ENCODE peak calls at places on chromosomes 6 and 20, in six cellular contexts. One of them, this sample, is unnamed.

GRCh38 chr20:50873518-50873959 is 57.7 kb downstream of the ADNP start:
- DNase-seq in left ventricle myocardium superior: no peak
- DNase-seq in stimulated activated CD4-positive, alpha-beta T cell treated with anti-CD3 and anti-CD28 coated beads, Interleukin-4, amount 100 ng/mL, for 4 hours: no peak
- DNase-seq in dermis microvascular lymphatic vessel endothelial cell: no peak
- DNase-seq in activated T-cell treated with anti-CD3 and anti-CD28 coated beads for 1 hour: no peak
- DNase-seq in CD8-positive, alpha-beta T cell: no peak
- DNase-seq in this sample: no peak

GRCh38 chr6:160036331-160036695 is 67.4 kb downstream of the IGF2R start:
- DNase-seq in left ventricle myocardium superior: peak; percentile 46
- DNase-seq in stimulated activated CD4-positive, alpha-beta T cell treated with anti-CD3 and anti-CD28 coated beads, Interleukin-4, amount 100 ng/mL, for 4 hours: no peak
- DNase-seq in dermis microvascular lymphatic vessel endothelial cell: no peak
- DNase-seq in activated T-cell treated with anti-CD3 and anti-CD28 coated beads for 1 hour: no peak
- DNase-seq in CD8-positive, alpha-beta T cell: no peak
- DNase-seq in this sample: no peak

GRCh38 chr6:144675231-144675861 is 390.2 kb downstream of the UTRN start:
- DNase-seq in left ventricle myocardium superior: no peak
- DNase-seq in stimulated activated CD4-positive, alpha-beta T cell treated with anti-CD3 and anti-CD28 coated beads, Interleukin-4, amount 100 ng/mL, for 4 hours: no peak
- DNase-seq in dermis microvascular lymphatic vessel endothelial cell: no peak
- DNase-seq in activated T-cell treated with anti-CD3 and anti-CD28 coated beads for 1 hour: no peak
- DNase-seq in CD8-positive, alpha-beta T cell: no peak
- DNase-seq in this sample: no peak

GRCh38 chr6:170152989-170153388 is 137.9 kb downstream of the DLL1 start:
- DNase-seq in left ventricle myocardium superior: peak; percentile 71
- DNase-seq in stimulated activated CD4-positive, alpha-beta T cell treated with anti-CD3 and anti-CD28 coated beads, Interleukin-4, amount 100 ng/mL, for 4 hours: peak; percentile 23
- DNase-seq in dermis microvascular lymphatic vessel endothelial cell: peak; percentile 27
- DNase-seq in activated T-cell treated with anti-CD3 and anti-CD28 coated beads for 1 hour: no peak
- DNase-seq in CD8-positive, alpha-beta T cell: no peak
- DNase-seq in this sample: no peak

GRCh38 chr6:167689751-167690150 is 137.0 kb upstream of the AFDN start:
- DNase-seq in left ventricle myocardium superior: no peak
- DNase-seq in stimulated activated CD4-positive, alpha-beta T cell treated with anti-CD3 and anti-CD28 coated beads, Interleukin-4, amount 100 ng/mL, for 4 hours: no peak
- DNase-seq in dermis microvascular lymphatic vessel endothelial cell: no peak
- DNase-seq in activated T-cell treated with anti-CD3 and anti-CD28 coated beads for 1 hour: no peak
- DNase-seq in CD8-positive, alpha-beta T cell: no peak
- DNase-seq in this sample: no peak

GRCh38 chr20:63567382-63568169 is 6.5 kb downstream of the HELZ2 start:
- DNase-seq in left ventricle myocardium superior: peak; percentile 64
- DNase-seq in stimulated activated CD4-positive, alpha-beta T cell treated with anti-CD3 and anti-CD28 coated beads, Interleukin-4, amount 100 ng/mL, for 4 hours: no peak
- DNase-seq in dermis microvascular lymphatic vessel endothelial cell: no peak
- DNase-seq in activated T-cell treated with anti-CD3 and anti-CD28 coated beads for 1 hour: no peak
- DNase-seq in CD8-positive, alpha-beta T cell: peak; percentile 34
- DNase-seq in this sample: no peak

GRCh38 chr20:325889-326644 is 715 bp downstream of the SOX12 start:
- DNase-seq in left ventricle myocardium superior: peak; percentile 84
- DNase-seq in stimulated activated CD4-positive, alpha-beta T cell treated with anti-CD3 and anti-CD28 coated beads, Interleukin-4, amount 100 ng/mL, for 4 hours: peak; percentile 32
- DNase-seq in dermis microvascular lymphatic vessel endothelial cell: no peak
- DNase-seq in activated T-cell treated with anti-CD3 and anti-CD28 coated beads for 1 hour: no peak
- DNase-seq in CD8-positive, alpha-beta T cell: no peak
- DNase-seq in this sample: no peak

GRCh38 chr6:35168461-35168861 is 27.3 kb upstream of the TCP11 start:
- DNase-seq in left ventricle myocardium superior: no peak
- DNase-seq in stimulated activated CD4-positive, alpha-beta T cell treated with anti-CD3 and anti-CD28 coated beads, Interleukin-4, amount 100 ng/mL, for 4 hours: no peak
- DNase-seq in dermis microvascular lymphatic vessel endothelial cell: no peak
- DNase-seq in activated T-cell treated with anti-CD3 and anti-CD28 coated beads for 1 hour: no peak
- DNase-seq in CD8-positive, alpha-beta T cell: no peak
- DNase-seq in this sample: no peak

GRCh38 chr6:48318670-48319069 is 207.7 kb upstream of the PTCHD4 start:
- DNase-seq in left ventricle myocardium superior: no peak
- DNase-seq in stimulated activated CD4-positive, alpha-beta T cell treated with anti-CD3 and anti-CD28 coated beads, Interleukin-4, amount 100 ng/mL, for 4 hours: no peak
- DNase-seq in dermis microvascular lymphatic vessel endothelial cell: no peak
- DNase-seq in activated T-cell treated with anti-CD3 and anti-CD28 coated beads for 1 hour: no peak
- DNase-seq in CD8-positive, alpha-beta T cell: no peak
- DNase-seq in this sample: no peak

GRCh38 chr6:122869437-122870024 is 80.5 kb downstream of the SMPDL3A start:
- DNase-seq in left ventricle myocardium superior: no peak
- DNase-seq in stimulated activated CD4-positive, alpha-beta T cell treated with anti-CD3 and anti-CD28 coated beads, Interleukin-4, amount 100 ng/mL, for 4 hours: no peak
- DNase-seq in dermis microvascular lymphatic vessel endothelial cell: peak; percentile 23
- DNase-seq in activated T-cell treated with anti-CD3 and anti-CD28 coated beads for 1 hour: no peak
- DNase-seq in CD8-positive, alpha-beta T cell: no peak
- DNase-seq in this sample: no peak

GRCh38 chr20:17558154-17558940 is 11.5 kb upstream of the DSTN start:
- DNase-seq in left ventricle myocardium superior: no peak
- DNase-seq in stimulated activated CD4-positive, alpha-beta T cell treated with anti-CD3 and anti-CD28 coated beads, Interleukin-4, amount 100 ng/mL, for 4 hours: no peak
- DNase-seq in dermis microvascular lymphatic vessel endothelial cell: peak; percentile 71
- DNase-seq in activated T-cell treated with anti-CD3 and anti-CD28 coated beads for 1 hour: no peak
- DNase-seq in CD8-positive, alpha-beta T cell: no peak
- DNase-seq in this sample: peak; percentile 78

GRCh38 chr20:21513181-21513663 is 642 bp downstream of the NKX2-2 start:
- DNase-seq in left ventricle myocardium superior: no peak
- DNase-seq in stimulated activated CD4-positive, alpha-beta T cell treated with anti-CD3 and anti-CD28 coated beads, Interleukin-4, amount 100 ng/mL, for 4 hours: no peak
- DNase-seq in dermis microvascular lymphatic vessel endothelial cell: no peak
- DNase-seq in activated T-cell treated with anti-CD3 and anti-CD28 coated beads for 1 hour: no peak
- DNase-seq in CD8-positive, alpha-beta T cell: no peak
- DNase-seq in this sample: no peak

GRCh38 chr20:32507998-32508774 is 76.9 kb downstream of the NOL4L start:
- DNase-seq in left ventricle myocardium superior: no peak
- DNase-seq in stimulated activated CD4-positive, alpha-beta T cell treated with anti-CD3 and anti-CD28 coated beads, Interleukin-4, amount 100 ng/mL, for 4 hours: no peak
- DNase-seq in dermis microvascular lymphatic vessel endothelial cell: no peak
- DNase-seq in activated T-cell treated with anti-CD3 and anti-CD28 coated beads for 1 hour: no peak
- DNase-seq in CD8-positive, alpha-beta T cell: no peak
- DNase-seq in this sample: no peak

GRCh38 chr6:37493047-37493995 is 6.4 kb downstream of the CCDC167 start:
- DNase-seq in left ventricle myocardium superior: no peak
- DNase-seq in stimulated activated CD4-positive, alpha-beta T cell treated with anti-CD3 and anti-CD28 coated beads, Interleukin-4, amount 100 ng/mL, for 4 hours: no peak
- DNase-seq in dermis microvascular lymphatic vessel endothelial cell: no peak
- DNase-seq in activated T-cell treated with anti-CD3 and anti-CD28 coated beads for 1 hour: no peak
- DNase-seq in CD8-positive, alpha-beta T cell: no peak
- DNase-seq in this sample: no peak

GRCh38 chr6:154874684-154875594 is 120.2 kb upstream of the TIAM2 start:
- DNase-seq in left ventricle myocardium superior: no peak
- DNase-seq in stimulated activated CD4-positive, alpha-beta T cell treated with anti-CD3 and anti-CD28 coated beads, Interleukin-4, amount 100 ng/mL, for 4 hours: no peak
- DNase-seq in dermis microvascular lymphatic vessel endothelial cell: no peak
- DNase-seq in activated T-cell treated with anti-CD3 and anti-CD28 coated beads for 1 hour: no peak
- DNase-seq in CD8-positive, alpha-beta T cell: no peak
- DNase-seq in this sample: no peak

GRCh38 chr6:38671885-38672467 is 31.0 kb downstream of the GLO1 start:
- DNase-seq in left ventricle myocardium superior: no peak
- DNase-seq in stimulated activated CD4-positive, alpha-beta T cell treated with anti-CD3 and anti-CD28 coated beads, Interleukin-4, amount 100 ng/mL, for 4 hours: no peak
- DNase-seq in dermis microvascular lymphatic vessel endothelial cell: peak; percentile 16
- DNase-seq in activated T-cell treated with anti-CD3 and anti-CD28 coated beads for 1 hour: no peak
- DNase-seq in CD8-positive, alpha-beta T cell: no peak
- DNase-seq in this sample: peak; percentile 19

GRCh38 chr6:41748542-41748941 is 1.3 kb upstream of the PGC start:
- DNase-seq in left ventricle myocardium superior: no peak
- DNase-seq in stimulated activated CD4-positive, alpha-beta T cell treated with anti-CD3 and anti-CD28 coated beads, Interleukin-4, amount 100 ng/mL, for 4 hours: no peak
- DNase-seq in dermis microvascular lymphatic vessel endothelial cell: no peak
- DNase-seq in activated T-cell treated with anti-CD3 and anti-CD28 coated beads for 1 hour: no peak
- DNase-seq in CD8-positive, alpha-beta T cell: no peak
- DNase-seq in this sample: no peak

GRCh38 chr20:4444404-4444803 is 277.3 kb upstream of the PRND start:
- DNase-seq in left ventricle myocardium superior: no peak
- DNase-seq in stimulated activated CD4-positive, alpha-beta T cell treated with anti-CD3 and anti-CD28 coated beads, Interleukin-4, amount 100 ng/mL, for 4 hours: no peak
- DNase-seq in dermis microvascular lymphatic vessel endothelial cell: no peak
- DNase-seq in activated T-cell treated with anti-CD3 and anti-CD28 coated beads for 1 hour: no peak
- DNase-seq in CD8-positive, alpha-beta T cell: no peak
- DNase-seq in this sample: no peak

GRCh38 chr6:85464722-85465150 is 14.9 kb downstream of the NT5E start:
- DNase-seq in left ventricle myocardium superior: no peak
- DNase-seq in stimulated activated CD4-positive, alpha-beta T cell treated with anti-CD3 and anti-CD28 coated beads, Interleukin-4, amount 100 ng/mL, for 4 hours: peak; percentile 14
- DNase-seq in dermis microvascular lymphatic vessel endothelial cell: no peak
- DNase-seq in activated T-cell treated with anti-CD3 and anti-CD28 coated beads for 1 hour: no peak
- DNase-seq in CD8-positive, alpha-beta T cell: no peak
- DNase-seq in this sample: peak; percentile 87